ENCODE peak calls at places on chromosomes 4 and X, in seven cellular contexts. L is tibial nerve, A is ovary, M is body of pancreas, Z is heart left ventricle, U is transverse colon, P is spleen. Q is an unnamed sample.

GRCh38 chr4:8387615-8388266 is 52.8 kb downstream of the ACOX3 start:
- DNase-seq in L (no peak), A (no peak), M (no peak), Z (peak), U (no peak), P (no peak), Q (no peak)

GRCh38 chr4:184416913-184417734 is 57.2 kb downstream of the IRF2 start:
- DNase-seq in L (no peak), A (no peak), M (no peak), Z (no peak), U (peak), P (no peak), Q (no peak)

GRCh38 chr4:86974481-86975050 is 39.8 kb downstream of the AFF1 start:
- DNase-seq in L (no peak), A (no peak), M (no peak), Z (no peak), U (no peak), P (no peak), Q (no peak)

GRCh38 chr4:98630804-98631454 is 27.5 kb downstream of the TSPAN5 start:
- DNase-seq in L (no peak), A (no peak), M (peak), Z (no peak), U (no peak), P (no peak), Q (no peak)

GRCh38 chr4:185559913-185560281 is 24.6 kb upstream of the PDLIM3 start:
- DNase-seq in L (no peak), A (no peak), M (peak), Z (peak), U (no peak), P (no peak), Q (no peak)

GRCh38 chr4:4333265-4333706 is 43.2 kb downstream of the ZBTB49 start:
- DNase-seq in L (no peak), A (no peak), M (peak), Z (no peak), U (peak), P (peak), Q (no peak)

GRCh38 chr4:110613710-110614109 is 9.2 kb downstream of the PITX2 start:
- DNase-seq in L (no peak), A (no peak), M (no peak), Z (no peak), U (no peak), P (no peak), Q (no peak)

GRCh38 chr4:30968926-30969325 is 248.8 kb downstream of the PCDH7 start:
- DNase-seq in L (no peak), A (no peak), M (no peak), Z (no peak), U (no peak), P (no peak), Q (no peak)

GRCh38 chr4:168857546-168858314 is 152.3 kb downstream of the CBR4 start:
- DNase-seq in L (peak), A (no peak), M (no peak), Z (no peak), U (no peak), P (no peak), Q (no peak)

GRCh38 chrX:53716328-53717088 is 30.0 kb upstream of the HUWE1 start:
- DNase-seq in L (no peak), A (no peak), M (no peak), Z (no peak), U (peak), P (no peak), Q (no peak)

GRCh38 chrX:53056292-53056691 is 7.7 kb downstream of the GPR173 start:
- DNase-seq in L (no peak), A (no peak), M (no peak), Z (no peak), U (no peak), P (no peak), Q (no peak)

GRCh38 chr4:119099227-119099910 is 36.3 kb upstream of the MYOZ2 start:
- DNase-seq in L (no peak), A (no peak), M (no peak), Z (no peak), U (no peak), P (no peak), Q (no peak)

GRCh38 chrX:34578237-34578636 is 78.8 kb downstream of the TMEM47 start:
- DNase-seq in L (peak), A (no peak), M (no peak), Z (no peak), U (no peak), P (no peak), Q (no peak)

GRCh38 chrX:104324871-104325585 is 70.3 kb upstream of the ESX1 start:
- DNase-seq in L (no peak), A (no peak), M (no peak), Z (no peak), U (no peak), P (no peak), Q (no peak)

GRCh38 chr4:54473077-54473545 is 184.6 kb upstream of the KIT start:
- DNase-seq in L (no peak), A (no peak), M (no peak), Z (no peak), U (no peak), P (no peak), Q (no peak)

GRCh38 chr4:8644461-8644891 is 51.9 kb downstream of the CPZ start:
- DNase-seq in L (no peak), A (no peak), M (no peak), Z (peak), U (no peak), P (peak), Q (no peak)

GRCh38 chr4:151484396-151485102 is 75.6 kb downstream of the FHIP1A start:
- DNase-seq in L (no peak), A (no peak), M (no peak), Z (no peak), U (no peak), P (no peak), Q (no peak)

GRCh38 chrX:20527458-20528099 is 260.9 kb upstream of the RPS6KA3 start:
- DNase-seq in L (peak), A (peak), M (no peak), Z (no peak), U (no peak), P (no peak), Q (no peak)

GRCh38 chr4:101987623-101988243 is 197.2 kb downstream of the BANK1 start:
- DNase-seq in L (no peak), A (no peak), M (no peak), Z (no peak), U (no peak), P (no peak), Q (no peak)

GRCh38 chr4:98686847-98687246 is 28.4 kb upstream of the TSPAN5 start:
- DNase-seq in L (no peak), A (no peak), M (no peak), Z (no peak), U (no peak), P (no peak), Q (no peak)

GRCh38 chrX:7943600-7944245 is 16.5 kb upstream of the PNPLA4 start:
- DNase-seq in L (no peak), A (no peak), M (no peak), Z (no peak), U (peak), P (no peak), Q (no peak)

GRCh38 chr4:98720871-98721480 is 62.6 kb upstream of the TSPAN5 start:
- DNase-seq in L (no peak), A (no peak), M (no peak), Z (no peak), U (no peak), P (no peak), Q (no peak)

GRCh38 chr4:183142566-183143545 is 43.8 kb downstream of the WWC2 start:
- DNase-seq in L (peak), A (no peak), M (peak), Z (no peak), U (peak), P (no peak), Q (peak)

GRCh38 chr4:17347445-17347844 is 164.4 kb downstream of the QDPR start:
- DNase-seq in L (peak), A (no peak), M (peak), Z (no peak), U (no peak), P (no peak), Q (no peak)

GRCh38 chr4:127829014-127829413 is 46.9 kb downstream of the HSPA4L start:
- DNase-seq in L (no peak), A (no peak), M (no peak), Z (no peak), U (no peak), P (no peak), Q (no peak)

GRCh38 chr4:94532016-94532789 is 80.5 kb downstream of the PDLIM5 start:
- DNase-seq in L (no peak), A (no peak), M (no peak), Z (no peak), U (peak), P (no peak), Q (no peak)

GRCh38 chrX:114047558-114047957 is 536.3 kb upstream of the HTR2C start:
- DNase-seq in L (no peak), A (no peak), M (no peak), Z (no peak), U (no peak), P (no peak), Q (no peak)

GRCh38 chr4:177680308-177680707 is 238.1 kb upstream of the AGA start:
- DNase-seq in L (no peak), A (no peak), M (no peak), Z (no peak), U (no peak), P (no peak), Q (no peak)

GRCh38 chr4:135834471-135834870 is 1632.9 kb upstream of the PABPC4L start:
- DNase-seq in L (no peak), A (no peak), M (no peak), Z (no peak), U (no peak), P (no peak), Q (no peak)

GRCh38 chr4:25723409-25723808 is 67.8 kb downstream of the SLC34A2 start:
- DNase-seq in L (no peak), A (no peak), M (no peak), Z (no peak), U (no peak), P (no peak), Q (no peak)

GRCh38 chrX:44945736-44946135 is 72.7 kb downstream of the KDM6A start:
- DNase-seq in L (no peak), A (no peak), M (no peak), Z (no peak), U (no peak), P (no peak), Q (no peak)
- TF ChIP-seq CTCF in L (no peak), A (no peak), M (no peak), Z (peak), U (no peak), P (peak), Q (no peak)

GRCh38 chr4:70858454-70858853 is 18.8 kb upstream of the GRSF1 start:
- DNase-seq in L (no peak), A (no peak), M (no peak), Z (no peak), U (no peak), P (no peak), Q (no peak)
- TF ChIP-seq POLR2A in L (no peak), A (no peak), M (no peak), Z (no peak), U (no peak), P (no peak), Q (no peak)

GRCh38 chrX:9785252-9785943 is 831 bp upstream of the SHROOM2 start:
- DNase-seq in L (no peak), A (no peak), M (no peak), Z (no peak), U (no peak), P (peak), Q (no peak)
- H3K4me3 ChIP-seq in L (no peak), A (peak), M (no peak), Z (peak), U (peak), P (peak), Q (no peak)

DNA sequence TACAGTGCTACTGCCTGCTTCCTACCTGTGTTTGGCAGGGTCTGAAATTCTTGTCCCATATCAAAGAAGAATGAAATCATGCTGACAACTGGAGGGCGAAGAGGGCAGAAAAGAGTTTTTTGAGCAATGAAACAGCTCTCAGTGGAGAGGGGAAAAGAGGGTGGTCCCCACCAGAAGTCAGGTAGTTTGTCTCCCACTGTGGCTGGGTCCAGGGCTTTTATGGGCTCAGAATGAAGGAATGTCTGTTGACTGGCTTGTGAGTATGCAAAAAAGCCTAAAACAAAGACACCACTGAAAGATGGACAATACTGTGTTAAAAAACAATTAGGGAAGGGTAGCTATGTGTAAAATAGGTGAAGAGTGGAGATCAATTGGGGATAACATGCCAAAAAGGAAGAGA is 115.0 kb downstream of the ADAM29 start:
- DNase-seq in L (no peak), A (no peak), M (no peak), Z (no peak), U (no peak), P (no peak), Q (no peak)
- TF ChIP-seq CTCF in L (no peak), A (no peak), M (no peak), Z (no peak), U (no peak), P (no peak), Q (no peak)

GRCh38 chr4:173506780-173507211 is 23.2 kb downstream of the HAND2 start:
- DNase-seq in L (no peak), A (no peak), M (no peak), Z (peak), U (no peak), P (no peak), Q (peak)
- TF ChIP-seq POLR2A in L (no peak), A (no peak), M (no peak), Z (no peak), U (no peak), P (no peak), Q (no peak)

GRCh38 chrX:154443479-154443910 is 446 bp upstream of the FAM50A start:
- DNase-seq in L (no peak), A (no peak), M (no peak), Z (no peak), U (no peak), P (no peak), Q (no peak)
- H3K4me3 ChIP-seq in L (peak), A (peak), M (no peak), Z (peak), U (peak), P (no peak), Q (no peak)

GRCh38 chr4:158065176-158065575 is 107.6 kb downstream of the GASK1B start:
- DNase-seq in L (no peak), A (no peak), M (no peak), Z (no peak), U (no peak), P (no peak), Q (no peak)
- TF ChIP-seq CTCF in L (no peak), A (no peak), M (no peak), Z (no peak), U (no peak), P (no peak), Q (no peak)

Q was measured in lower leg skin.